ENCODE peak calls at places on chromosome 21, in ten cellular contexts. Z is NCI-H460, X is psoas muscle, H is Peyer's patch, I is AG09309, K is BE2C, F is NCI-H1092, S is heart left ventricle, W is endothelial cell, G is SW480. C is an unnamed sample.

GRCh38 chr21:42056996-42057689 is 14.0 kb upstream of the UMODL1 start:
- DNase-seq in Z (no peak), X (peak; percentile 50), H (peak; percentile 65), I (peak; percentile 92), K (no peak), F (peak; percentile 20), S (no peak), W (no peak), G (no peak), C (peak; percentile 83)

GRCh38 chr21:36835383-36835795 is 131.1 kb downstream of the HLCS start:
- DNase-seq in Z (no peak), X (peak; percentile 63), H (no peak), I (no peak), K (no peak), F (no peak), S (no peak), W (no peak), G (peak; percentile 33), C (peak; percentile 45)

GRCh38 chr21:28263974-28264373 is 728.7 kb downstream of the LTN1 start:
- DNase-seq in Z (no peak), X (no peak), H (no peak), I (no peak), K (no peak), F (no peak), S (no peak), W (no peak), G (no peak), C (no peak)

GRCh38 chr21:36047139-36047538 is 13.2 kb downstream of the SETD4 start:
- DNase-seq in Z (no peak), X (no peak), H (no peak), I (no peak), K (no peak), F (no peak), S (no peak), W (no peak), G (no peak), C (no peak)

GRCh38 chr21:35768187-35768586 is 292.1 kb downstream of the SETD4 start:
- DNase-seq in Z (no peak), X (no peak), H (no peak), I (no peak), K (no peak), F (no peak), S (no peak), W (no peak), G (no peak), C (no peak)

GRCh38 chr21:38843806-38844479 is 38.2 kb downstream of the ETS2 start:
- DNase-seq in Z (no peak), X (no peak), H (no peak), I (no peak), K (no peak), F (no peak), S (no peak), W (no peak), G (no peak), C (no peak)

GRCh38 chr21:44375686-44376320 is 22.4 kb downstream of the TRPM2 start:
- DNase-seq in Z (no peak), X (no peak), H (peak; percentile 30), I (no peak), K (no peak), F (no peak), S (no peak), W (no peak), G (no peak), C (no peak)

GRCh38 chr21:38993561-38993960 is 187.8 kb downstream of the ETS2 start:
- DNase-seq in Z (no peak), X (peak; percentile 44), H (no peak), I (peak; percentile 61), K (no peak), F (no peak), S (no peak), W (no peak), G (no peak), C (peak; percentile 37)

GRCh38 chr21:21200103-21200938 is 202.1 kb downstream of the NCAM2 start:
- DNase-seq in Z (peak; percentile 68), X (peak; percentile 44), H (no peak), I (peak; percentile 57), K (no peak), F (no peak), S (no peak), W (no peak), G (no peak), C (peak; percentile 2)

GRCh38 chr21:31660134-31660565 is 657 bp downstream of the SOD1 start:
- DNase-seq in Z (no peak), X (no peak), H (no peak), I (no peak), K (peak; percentile 64), F (peak; percentile 2), S (no peak), W (peak; percentile 49), G (peak; percentile 31), C (peak; percentile 35)

GRCh38 chr21:42298237-42298636 is 17.0 kb downstream of the TFF3 start:
- DNase-seq in Z (no peak), X (no peak), H (no peak), I (no peak), K (no peak), F (no peak), S (no peak), W (no peak), G (peak; percentile 88), C (no peak)

GRCh38 chr21:15058718-15059316 is 6.0 kb downstream of the NRIP1 start:
- DNase-seq in Z (no peak), X (no peak), H (no peak), I (no peak), K (no peak), F (no peak), S (no peak), W (no peak), G (no peak), C (peak; percentile 69)

GRCh38 chr21:33198346-33199135 is 31.2 kb upstream of the IFNAR2 start:
- DNase-seq in Z (no peak), X (peak; percentile 51), H (no peak), I (no peak), K (no peak), F (no peak), S (no peak), W (no peak), G (no peak), C (no peak)

GRCh38 chr21:43334214-43334958 is 92.5 kb downstream of the SIK1 start:
- DNase-seq in Z (no peak), X (no peak), H (no peak), I (no peak), K (no peak), F (no peak), S (no peak), W (no peak), G (no peak), C (no peak)

C was measured in small intestine.